ENCODE peak calls at places on chromosomes 3 and 15, in seven cellular contexts. Y is AG09319; J is effector CD4-positive, alpha-beta T cell; N is NCI-H774; P is glutamatergic neuron; T is smooth muscle cell of the brain vasculature; W is amniotic stem cell. O is an unnamed sample.

GRCh38 chr3:42264399-42265058 is 1.5 kb downstream of the CCK start:
- DNase-seq in P (no peak), T (peak; percentile 9), N (no peak), W (no peak), J (no peak), Y (no peak), O (peak; percentile 33)

GRCh38 chr15:75178938-75179772 is 22.5 kb upstream of the C15orf39 start:
- DNase-seq in J (no peak), N (no peak), Y (no peak), W (no peak), P (no peak), T (no peak), O (no peak)

GRCh38 chr15:73936588-73937312 is 10.5 kb downstream of the LOXL1 start:
- DNase-seq in P (no peak), N (no peak), Y (no peak), T (no peak), J (no peak), W (no peak), O (no peak)

GRCh38 chr3:46895204-46895660 is 17.7 kb downstream of the PTH1R start:
- DNase-seq in Y (no peak), W (no peak), N (no peak), T (no peak), J (peak; percentile 76), P (peak; percentile 75), O (peak; percentile 34)

GRCh38 chr3:109117939-109118338 is at the start of gene MORC1:
- DNase-seq in J (no peak), N (no peak), Y (no peak), W (no peak), T (no peak), P (no peak), O (no peak)

GRCh38 chr3:184537885-184538599 is 23.5 kb upstream of the EPHB3 start:
- DNase-seq in W (no peak), J (no peak), N (no peak), T (no peak), P (no peak), Y (no peak), O (no peak)

GRCh38 chr3:42263354-42264346 is 2.3 kb downstream of the CCK start:
- DNase-seq in N (no peak), T (no peak), P (peak; percentile 59), W (no peak), J (no peak), Y (no peak), O (no peak)

GRCh38 chr3:23999012-23999641 is 54.0 kb downstream of the NR1D2 start:
- DNase-seq in P (peak; percentile 82), N (peak; percentile 65), Y (peak; percentile 48), J (peak; percentile 38), W (no peak), T (peak; percentile 39), O (peak; percentile 39)

GRCh38 chr3:146504546-146505197 is 35.3 kb upstream of the PLSCR2 start:
- DNase-seq in T (no peak), W (no peak), P (no peak), J (no peak), Y (no peak), N (no peak), O (no peak)

O was measured in stimulated activated CD4-positive, alpha-beta T cell treated with anti-CD3 and anti-CD28 coated beads, Interleukin-15, amount 100 ng/mL, for 48 hours.